ENCODE peak calls at places on chromosomes 11 and 22, in four cellular contexts. N is lower lobe of right lung, H is HCT116, A is cardiac muscle cell. F is an unnamed sample.

GRCh38 chr22:17191163-17191562 is 28.1 kb downstream of the ADA2 start:
- DNase-seq in N (no peak), H (no peak), A (peak), F (no peak)

GRCh38 chr22:38649841-38650522 is 6.2 kb downstream of the FAM227A start:
- DNase-seq in H (no peak), N (no peak), A (no peak), F (no peak)

GRCh38 chr11:120694706-120695105 is 183.2 kb downstream of the GRIK4 start:
- DNase-seq in H (no peak), A (no peak), N (no peak), F (no peak)

GRCh38 chr11:93542753-93543246 is 391 bp downstream of the SMCO4 start:
- DNase-seq in A (peak), H (no peak), N (no peak), F (peak)

GRCh38 chr11:120031612-120032600 is 106.0 kb downstream of the TRIM29 start:
- DNase-seq in N (no peak), H (no peak), A (no peak), F (peak)

GRCh38 chr11:63567044-63567840 is 4.1 kb upstream of the PLAAT2 start:
- DNase-seq in N (no peak), H (peak), A (peak), F (no peak)

GRCh38 chr11:10293423-10294288 is at the start of gene SBF2:
- DNase-seq in N (peak), A (peak), H (no peak), F (peak)

GRCh38 chr11:87239531-87239930 is 201.8 kb downstream of the TMEM135 start:
- DNase-seq in A (no peak), H (no peak), N (no peak), F (no peak)

GRCh38 chr22:35140879-35141745 is 75.2 kb downstream of the ISX start:
- DNase-seq in H (no peak), A (no peak), N (no peak), F (peak)

GRCh38 chr11:88815505-88815904 is 250.3 kb downstream of the GRM5 start:
- DNase-seq in H (no peak), N (no peak), A (no peak), F (no peak)

GRCh38 chr22:42910221-42910942 is 53.3 kb upstream of the ARFGAP3 start:
- DNase-seq in H (no peak), A (no peak), N (peak), F (no peak)

GRCh38 chr11:117976445-117976844 is 9.7 kb upstream of the IL10RA start:
- DNase-seq in N (no peak), H (no peak), A (no peak), F (peak)

GRCh38 chr11:47018637-47019036 is 82.1 kb downstream of the CSTPP1 start:
- DNase-seq in H (no peak), N (no peak), A (no peak), F (no peak)

GRCh38 chr22:46082633-46083032 is 67.7 kb upstream of the PPARA start:
- DNase-seq in N (no peak), A (no peak), H (no peak), F (no peak)
- H3K4me3 ChIP-seq in N (peak), A (no peak), H (no peak), F (no peak)

GRCh38 chr22:47113880-47114415 is 351.5 kb downstream of the TBC1D22A start:
- DNase-seq in H (no peak), A (no peak), N (no peak), F (no peak)
- H3K4me3 ChIP-seq in H (no peak), A (no peak), N (no peak), F (no peak)

GRCh38 chr11:108947654-108948570 is 283.0 kb downstream of the DDX10 start:
- DNase-seq in H (no peak), N (no peak), A (peak), F (no peak)
- H3K4me3 ChIP-seq in H (no peak), N (no peak), A (no peak), F (no peak)

DNA sequence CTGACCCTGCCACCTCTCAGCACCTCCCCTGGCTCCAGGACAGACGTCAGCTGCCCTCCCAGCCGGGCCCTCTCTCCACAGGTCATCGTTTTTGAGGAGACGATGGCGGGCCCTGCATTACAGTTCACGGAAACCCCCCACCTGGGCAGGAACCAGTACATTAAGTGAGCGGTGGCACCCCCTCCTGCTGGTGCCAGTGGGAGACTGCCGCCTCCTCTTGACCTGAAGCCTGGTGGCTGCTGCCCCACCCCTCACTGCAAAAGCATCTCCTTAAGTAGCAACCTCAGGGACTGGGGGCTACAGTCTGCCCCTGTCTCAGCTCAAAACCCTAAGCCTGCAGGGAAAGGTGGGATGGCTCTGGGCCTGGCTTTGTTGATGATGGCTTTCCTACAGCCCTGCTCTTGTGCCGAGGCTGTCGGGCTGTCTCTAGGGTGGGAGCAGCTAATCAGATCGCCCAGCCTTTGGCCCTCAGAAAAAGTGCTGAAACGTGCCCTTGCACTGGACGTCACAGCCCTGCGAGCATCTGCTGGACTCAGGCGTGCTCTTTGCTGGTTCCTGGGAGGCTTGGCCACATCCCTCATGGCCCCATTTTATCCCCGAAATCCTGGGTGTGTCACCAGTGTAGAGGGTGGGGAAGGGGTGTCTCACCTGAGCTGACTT is 37.0 kb downstream of the B3GAT1 start:
- DNase-seq in A (no peak), N (peak), H (no peak), F (no peak)
- H3K4me3 ChIP-seq in A (no peak), N (no peak), H (no peak), F (no peak)

GRCh38 chr11:123525511-123525918 is 95.4 kb downstream of the GRAMD1B start:
- DNase-seq in N (no peak), H (no peak), A (no peak), F (peak)
- H3K4me3 ChIP-seq in N (no peak), H (no peak), A (no peak), F (no peak)

GRCh38 chr22:26489447-26490036 is 5.9 kb downstream of the SRRD start:
- DNase-seq in H (no peak), A (no peak), N (no peak), F (no peak)
- H3K4me3 ChIP-seq in H (no peak), A (no peak), N (no peak), F (no peak)

DNA sequence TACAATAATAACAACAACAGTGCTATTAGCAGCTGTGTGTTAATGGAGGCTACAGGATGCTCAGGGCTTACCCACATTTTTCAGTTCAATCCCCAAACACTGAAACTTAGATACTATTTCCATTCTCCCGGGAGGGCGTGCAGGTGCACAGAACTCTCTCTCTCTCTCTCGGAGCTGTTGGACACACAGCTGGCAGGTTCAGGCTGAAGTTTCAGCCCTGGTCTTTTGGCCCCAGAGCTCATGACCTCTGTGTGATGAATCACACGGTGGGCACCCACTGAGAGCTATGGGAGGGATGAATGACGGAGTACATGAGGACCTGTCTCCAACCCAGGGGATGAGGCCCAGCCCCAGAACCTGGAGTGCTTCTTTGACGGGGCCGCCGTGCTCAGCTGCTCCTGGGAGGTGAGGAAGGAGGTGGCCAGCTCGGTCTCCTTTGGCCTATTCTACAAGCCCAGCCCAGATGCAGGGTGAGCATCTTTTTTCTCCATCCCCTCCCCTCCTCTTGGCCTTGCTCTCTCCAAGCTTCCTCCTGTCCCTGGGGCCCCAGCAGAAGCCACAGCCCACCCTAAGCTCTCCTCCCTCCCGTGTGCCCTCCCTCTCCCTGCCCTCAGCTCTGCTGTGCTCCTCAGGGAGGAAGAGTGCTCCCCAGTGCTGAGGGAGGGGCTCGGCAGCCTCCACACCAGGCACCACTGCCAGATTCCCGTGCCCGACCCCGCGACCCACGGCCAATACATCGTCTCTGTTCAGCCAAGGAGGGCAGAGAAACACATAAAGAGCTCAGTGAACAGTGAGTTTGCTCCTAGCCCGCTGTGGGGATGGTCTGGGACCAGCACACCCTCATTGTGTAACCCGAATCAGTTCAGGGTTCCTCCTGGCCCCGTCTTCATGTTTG is 16.9 kb downstream of the CSF2RB start:
- DNase-seq in A (no peak), N (no peak), H (no peak), F (peak)
- H3K4me3 ChIP-seq in A (no peak), N (no peak), H (no peak), F (no peak)

DNA sequence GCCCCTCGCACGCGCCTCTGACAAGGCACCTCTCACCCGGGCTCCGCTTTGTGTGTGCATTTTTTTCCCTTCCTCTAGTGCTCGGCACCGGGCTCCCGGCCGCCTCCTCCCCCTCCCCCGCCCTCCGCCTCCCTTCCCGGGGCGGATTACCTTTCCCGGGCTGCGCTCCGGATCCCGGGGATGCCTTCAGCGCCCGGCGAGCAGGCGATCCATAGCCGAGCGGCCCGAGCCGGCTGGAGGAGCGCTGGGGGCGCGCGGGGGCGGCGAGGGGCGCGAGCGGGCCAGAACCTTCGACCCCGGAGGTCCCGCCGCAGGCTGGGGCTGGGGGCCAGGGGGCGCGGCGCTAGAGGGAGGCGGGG is 282 bp downstream of the MPPED2 start:
- DNase-seq in H (no peak), A (peak), N (peak), F (no peak)
- H3K4me3 ChIP-seq in H (no peak), A (peak), N (peak), F (peak)

F was measured in H7.